ENCODE peak calls at places on chromosome 10, in nine cellular contexts. W is HFFc6, M is astrocyte of the spinal cord, Q is right atrium auricular region, C is thyroid gland, S is GM13976, J is Peyer's patch, D is mucosa of descending colon, I is RWPE1. U is an unnamed sample.
A peak's percentile ranks its signal among the peaks of the same experiment; 100 is the strongest.

GRCh38 chr10:126073606-126074005 is 177.2 kb downstream of the FANK1 start:
- DNase-seq in C (no peak), I (no peak), Q (no peak), J (no peak), S (no peak), M (peak; percentile 62), W (no peak), D (no peak), U (no peak)

GRCh38 chr10:15316144-15316543 is 54.9 kb downstream of the FAM171A1 start:
- DNase-seq in Q (no peak), D (no peak), W (no peak), J (no peak), I (no peak), S (no peak), C (no peak), M (no peak), U (no peak)

GRCh38 chr10:63711866-63712716 is 190.9 kb downstream of the REEP3 start:
- DNase-seq in M (peak; percentile 98), S (no peak), D (peak; percentile 97), J (peak; percentile 33), I (peak; percentile 95), W (peak; percentile 97), C (peak; percentile 100), Q (peak; percentile 96), U (peak; percentile 55)

GRCh38 chr10:128569546-128569945 is 443.3 kb upstream of the MKI67 start:
- DNase-seq in Q (no peak), I (no peak), M (no peak), W (no peak), D (no peak), J (no peak), S (no peak), C (no peak), U (no peak)

GRCh38 chr10:97321032-97321806 is 2.1 kb downstream of the FRAT1 start:
- DNase-seq in S (no peak), W (no peak), J (peak; percentile 26), M (no peak), Q (no peak), C (peak; percentile 28), I (no peak), D (peak; percentile 52), U (no peak)

GRCh38 chr10:69078311-69078710 is 9.6 kb upstream of the SRGN start:
- DNase-seq in W (no peak), D (no peak), S (no peak), I (no peak), Q (no peak), C (no peak), J (no peak), M (no peak), U (no peak)

GRCh38 chr10:126597206-126597605 is 73.3 kb downstream of the C10orf90 start:
- DNase-seq in C (no peak), S (no peak), J (no peak), M (no peak), W (no peak), Q (no peak), D (no peak), I (no peak), U (no peak)

GRCh38 chr10:31467791-31468535 is 148.9 kb downstream of the ZEB1 start:
- DNase-seq in J (no peak), D (peak; percentile 42), C (peak; percentile 69), Q (no peak), I (no peak), M (no peak), W (no peak), S (peak; percentile 8), U (no peak)

GRCh38 chr10:6145414-6145978 is 56.7 kb downstream of the RBM17 start:
- DNase-seq in S (no peak), J (no peak), I (peak; percentile 37), D (no peak), W (no peak), Q (no peak), M (no peak), C (peak; percentile 19), U (no peak)

GRCh38 chr10:44995581-44995913 is 5.2 kb upstream of the ZNF22 start:
- DNase-seq in M (no peak), J (no peak), D (no peak), C (no peak), S (no peak), I (no peak), Q (no peak), W (no peak), U (no peak)

GRCh38 chr10:86685416-86685815 is 17.1 kb downstream of the LDB3 start:
- DNase-seq in J (no peak), M (no peak), D (no peak), C (no peak), I (no peak), Q (no peak), S (no peak), W (no peak), U (no peak)

GRCh38 chr10:43206391-43207235 is 60.3 kb downstream of the RASGEF1A start:
- DNase-seq in I (no peak), W (no peak), Q (no peak), J (no peak), M (no peak), D (no peak), S (no peak), C (peak; percentile 0), U (no peak)

GRCh38 chr10:43205681-43206390 is 61.0 kb downstream of the RASGEF1A start:
- DNase-seq in W (no peak), C (peak; percentile 2), S (no peak), I (no peak), M (no peak), J (no peak), D (no peak), Q (no peak), U (no peak)

GRCh38 chr10:43204394-43204942 is 62.4 kb downstream of the RASGEF1A start:
- DNase-seq in I (no peak), D (no peak), J (no peak), W (no peak), Q (no peak), S (no peak), M (no peak), C (peak; percentile 6), U (no peak)

GRCh38 chr10:43203491-43204393 is 63.1 kb downstream of the RASGEF1A start:
- DNase-seq in Q (no peak), C (peak; percentile 9), J (peak; percentile 10), D (peak; percentile 19), S (no peak), I (peak; percentile 38), M (no peak), W (no peak), U (no peak)

GRCh38 chr10:43204943-43205671 is 61.8 kb downstream of the RASGEF1A start:
- DNase-seq in C (peak; percentile 64), D (peak; percentile 40), J (peak; percentile 45), I (peak; percentile 49), M (peak; percentile 57), W (peak; percentile 42), S (peak; percentile 84), Q (no peak), U (peak; percentile 20)
- TF ChIP-seq CTCF in C (peak; percentile 25), D (peak; percentile 44), J (peak; percentile 52), I (peak; percentile 52), M (peak; percentile 83), W (peak; percentile 88), S (peak; percentile 89), Q (peak; percentile 40), U (peak; percentile 79)

DNA sequence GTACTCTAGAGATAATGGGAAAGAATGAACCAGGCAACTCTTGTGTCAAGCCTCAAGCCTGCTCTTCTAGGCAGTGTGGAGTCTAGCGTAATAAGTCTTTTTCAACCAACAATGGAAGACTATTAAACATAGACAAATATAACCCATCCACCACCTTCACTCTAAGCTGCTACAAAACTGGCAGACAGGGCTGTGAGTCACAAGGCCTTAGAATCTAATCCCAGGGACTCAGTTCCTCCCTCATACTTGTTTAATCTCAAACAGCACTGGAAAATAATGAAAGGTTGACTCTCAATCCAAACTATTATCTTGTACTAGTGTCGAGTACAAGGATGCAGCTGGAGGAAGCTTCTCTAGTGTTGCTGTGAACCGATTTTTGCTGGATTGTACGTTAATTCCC is 22.5 kb downstream of the ARL3 start:
- DNase-seq in S (no peak), I (no peak), D (no peak), W (no peak), C (no peak), M (peak; percentile 13), Q (peak; percentile 43), J (no peak), U (no peak)
- TF ChIP-seq CTCF in S (no peak), I (no peak), D (no peak), W (no peak), C (no peak), M (no peak), Q (no peak), J (no peak), U (no peak)

GRCh38 chr10:33095867-33096479 is 137.9 kb upstream of the ITGB1 start:
- DNase-seq in J (no peak), D (no peak), M (no peak), Q (no peak), S (peak; percentile 20), W (no peak), I (no peak), C (no peak), U (no peak)
- TF ChIP-seq CTCF in J (no peak), D (no peak), M (no peak), Q (no peak), S (no peak), W (no peak), I (no peak), C (no peak), U (no peak)

GRCh38 chr10:121167534-121168243 is 316.5 kb downstream of the WDR11 start:
- DNase-seq in S (no peak), C (no peak), M (no peak), I (no peak), J (no peak), Q (no peak), W (no peak), D (no peak), U (no peak)

GRCh38 chr10:121169406-121169805 is 318.2 kb downstream of the WDR11 start:
- DNase-seq in Q (no peak), J (no peak), S (no peak), M (no peak), W (no peak), I (no peak), C (no peak), D (no peak), U (no peak)

GRCh38 chr10:121165276-121165675 is 314.1 kb downstream of the WDR11 start:
- DNase-seq in Q (no peak), D (no peak), W (no peak), S (no peak), M (peak; percentile 50), C (no peak), J (no peak), I (no peak), U (no peak)

GRCh38 chr10:121171825-121172224 is 320.7 kb downstream of the WDR11 start:
- DNase-seq in D (no peak), W (no peak), M (no peak), C (no peak), J (no peak), S (no peak), Q (no peak), I (no peak), U (no peak)

DNA sequence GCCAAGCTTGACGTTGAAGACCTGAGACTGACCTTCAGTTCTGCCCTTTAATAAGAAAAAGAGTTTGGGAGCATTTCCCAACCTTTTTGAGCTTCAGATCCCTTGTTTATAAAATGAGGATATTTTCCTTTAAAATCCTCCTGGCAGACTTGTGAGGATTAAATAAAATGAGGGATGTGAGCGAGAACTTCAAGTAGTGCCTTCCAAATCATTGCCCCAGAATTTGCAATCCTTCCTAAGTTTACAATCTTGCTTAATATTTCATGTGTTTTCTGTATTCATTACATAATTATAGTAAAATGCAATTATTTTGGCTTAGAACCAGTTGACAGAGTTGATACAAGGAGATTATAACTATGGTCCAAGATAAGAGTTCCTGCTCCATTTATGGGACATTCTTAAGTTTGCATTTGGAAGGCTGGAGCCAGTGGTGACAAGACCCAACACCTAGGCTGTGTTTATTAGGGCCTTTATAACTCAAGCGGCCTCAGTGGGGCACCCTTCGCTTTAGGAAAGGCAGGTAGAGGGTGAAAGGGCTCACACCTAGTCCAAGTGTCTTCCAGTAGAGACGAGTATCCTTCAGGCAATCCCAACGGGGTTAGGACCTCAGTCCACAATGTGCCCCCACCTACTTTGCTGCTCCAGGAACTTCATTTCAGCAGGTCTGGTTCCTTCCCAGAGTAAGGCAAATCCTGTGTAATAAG is 317.5 kb downstream of the WDR11 start:
- DNase-seq in D (no peak), I (no peak), C (no peak), Q (no peak), M (no peak), S (no peak), W (no peak), J (no peak), U (no peak)
- TF ChIP-seq CTCF in D (no peak), I (no peak), C (no peak), Q (no peak), M (no peak), S (no peak), W (no peak), J (no peak), U (peak; percentile 11)

U was measured in epithelial cell of proximal tubule.